ENCODE peak calls at places on chromosomes 6 and 20, in six cellular contexts. W is body of pancreas, L is gastrocnemius medialis, S is heart left ventricle, Y is cardiac muscle cell, K is uterus. B is an unnamed sample.

GRCh38 chr20:17633221-17633849 is 48.7 kb downstream of the RRBP1 start:
- DNase-seq in W (no peak), L (no peak), S (no peak), Y (no peak), K (no peak), B (no peak)

GRCh38 chr20:52230406-52230805 is 38.8 kb upstream of the ZFP64 start:
- DNase-seq in W (no peak), L (no peak), S (no peak), Y (no peak), K (no peak), B (no peak)

GRCh38 chr6:2028457-2029038 is 216.9 kb downstream of the GMDS start:
- DNase-seq in W (no peak), L (no peak), S (no peak), Y (no peak), K (no peak), B (no peak)

GRCh38 chr20:18465536-18466200 is 1.2 kb downstream of the DZANK1 start:
- DNase-seq in W (no peak), L (no peak), S (no peak), Y (no peak), K (no peak), B (no peak)

GRCh38 chr20:17442588-17442987 is 88.6 kb downstream of the BFSP1 start:
- DNase-seq in W (no peak), L (no peak), S (no peak), Y (peak; percentile 15), K (no peak), B (no peak)

GRCh38 chr6:113406051-113406695 is 451.0 kb upstream of the MARCKS start:
- DNase-seq in W (no peak), L (no peak), S (no peak), Y (no peak), K (no peak), B (no peak)

GRCh38 chr6:144947398-144947976 is 662.4 kb downstream of the UTRN start:
- DNase-seq in W (no peak), L (no peak), S (no peak), Y (no peak), K (no peak), B (no peak)

GRCh38 chr6:41527721-41528408 is 18.3 kb upstream of the FOXP4 start:
- DNase-seq in W (no peak), L (no peak), S (no peak), Y (no peak), K (no peak), B (no peak)

GRCh38 chr6:1759877-1760276 is 150.2 kb downstream of the FOXC1 start:
- DNase-seq in W (no peak), L (no peak), S (no peak), Y (no peak), K (no peak), B (no peak)

GRCh38 chr20:49034070-49034732 is 11.9 kb upstream of the CSE1L start:
- DNase-seq in W (no peak), L (no peak), S (no peak), Y (no peak), K (no peak), B (no peak)

GRCh38 chr6:70380259-70380658 is 33.0 kb upstream of the FAM135A start:
- DNase-seq in W (no peak), L (no peak), S (no peak), Y (no peak), K (no peak), B (no peak)

GRCh38 chr6:14877758-14878157 is 368.1 kb upstream of the JARID2 start:
- DNase-seq in W (no peak), L (no peak), S (no peak), Y (no peak), K (no peak), B (no peak)

GRCh38 chr6:106099235-106099537 is 13.1 kb downstream of the PRDM1 start:
- DNase-seq in W (no peak), L (no peak), S (no peak), Y (no peak), K (no peak), B (no peak)

GRCh38 chr6:122033564-122034181 is 365.8 kb upstream of the HSF2 start:
- DNase-seq in W (no peak), L (no peak), S (no peak), Y (peak; percentile 68), K (no peak), B (no peak)

GRCh38 chr6:49541936-49542335 is 8.5 kb upstream of the C6orf141 start:
- DNase-seq in W (no peak), L (no peak), S (no peak), Y (no peak), K (no peak), B (no peak)

GRCh38 chr6:47741807-47742206 is 40.0 kb upstream of the OPN5 start:
- DNase-seq in W (no peak), L (peak; percentile 34), S (peak; percentile 33), Y (no peak), K (no peak), B (no peak)

GRCh38 chr6:116616757-116617093 is 446 bp downstream of the RSPH4A start:
- DNase-seq in W (peak; percentile 24), L (no peak), S (peak; percentile 29), Y (peak; percentile 19), K (no peak), B (peak; percentile 57)

GRCh38 chr20:44733341-44734069 is 12.2 kb upstream of the KCNK15 start:
- DNase-seq in W (peak; percentile 64), L (peak; percentile 53), S (peak; percentile 69), Y (peak; percentile 75), K (peak; percentile 74), B (peak; percentile 80)

GRCh38 chr6:120493483-120493882 is 840.8 kb downstream of the TBC1D32 start:
- DNase-seq in W (no peak), L (no peak), S (no peak), Y (no peak), K (no peak), B (no peak)

GRCh38 chr20:43431120-43431519 is 26.6 kb upstream of the SRSF6 start:
- DNase-seq in W (no peak), L (no peak), S (no peak), Y (no peak), K (no peak), B (no peak)

GRCh38 chr6:13027200-13027599 is 301.1 kb downstream of the TBC1D7 start:
- DNase-seq in W (no peak), L (no peak), S (no peak), Y (no peak), K (no peak), B (no peak)

GRCh38 chr20:63978319-63979220 is 872 bp downstream of the SAMD10 start:
- DNase-seq in W (peak; percentile 86), L (no peak), S (peak; percentile 84), Y (peak; percentile 78), K (peak; percentile 37), B (peak; percentile 73)

GRCh38 chr6:160979063-160979708 is 12.4 kb upstream of the MAP3K4 start:
- DNase-seq in W (no peak), L (no peak), S (no peak), Y (no peak), K (no peak), B (no peak)

GRCh38 chr20:62275263-62275619 is 27.6 kb upstream of the ADRM1 start:
- DNase-seq in W (no peak), L (no peak), S (no peak), Y (no peak), K (no peak), B (no peak)

GRCh38 chr6:133645000-133645619 is 243.8 kb upstream of the TCF21 start:
- DNase-seq in W (no peak), L (no peak), S (no peak), Y (no peak), K (no peak), B (no peak)

GRCh38 chr6:80003841-80004198 is 629 bp upstream of the TTK start:
- DNase-seq in W (no peak), L (no peak), S (peak; percentile 26), Y (no peak), K (no peak), B (no peak)

GRCh38 chr20:37927410-37928048 is 24.6 kb downstream of the VSTM2L start:
- DNase-seq in W (no peak), L (no peak), S (no peak), Y (no peak), K (no peak), B (no peak)

GRCh38 chr20:55264825-55265224 is 740.5 kb downstream of the CBLN4 start:
- DNase-seq in W (no peak), L (no peak), S (no peak), Y (no peak), K (no peak), B (no peak)

GRCh38 chr6:74182992-74183391 is 487.0 kb downstream of the CD109 start:
- DNase-seq in W (peak; percentile 18), L (no peak), S (no peak), Y (no peak), K (no peak), B (peak; percentile 26)

GRCh38 chr6:7165736-7166296 is 58.1 kb downstream of the RREB1 start:
- DNase-seq in W (no peak), L (no peak), S (no peak), Y (no peak), K (no peak), B (no peak)

GRCh38 chr20:62914970-62915457 is 11.3 kb downstream of the DIDO1 start:
- DNase-seq in W (peak; percentile 50), L (no peak), S (no peak), Y (peak; percentile 42), K (no peak), B (no peak)

GRCh38 chr6:34912715-34913464 is 23.8 kb downstream of the ANKS1A start:
- DNase-seq in W (no peak), L (no peak), S (no peak), Y (no peak), K (no peak), B (no peak)

GRCh38 chr20:44635877-44636276 is 15.6 kb downstream of the ADA start:
- DNase-seq in W (no peak), L (no peak), S (no peak), Y (no peak), K (no peak), B (no peak)

GRCh38 chr6:16735014-16735413 is 26.2 kb downstream of the ATXN1 start:
- DNase-seq in W (no peak), L (no peak), S (no peak), Y (no peak), K (no peak), B (no peak)
- H3K4me3 ChIP-seq in W (no peak overlapping the region), L (no peak overlapping the region), S (no peak overlapping the region), Y (no peak overlapping the region), K (no peak overlapping the region), B (no peak overlapping the region)

GRCh38 chr6:119318730-119319129 is 30.8 kb downstream of the MAN1A1 start:
- DNase-seq in W (no peak), L (no peak), S (no peak), Y (no peak), K (no peak), B (no peak)
- H3K36me3 ChIP-seq in W (no peaks in the 10 kb centered on the region), L (no peaks in the 10 kb centered on the region), S (no peaks in the 10 kb centered on the region), Y (no peaks in the 10 kb centered on the region), K (no peaks in the 10 kb centered on the region), B (no peaks in the 10 kb centered on the region)

DNA sequence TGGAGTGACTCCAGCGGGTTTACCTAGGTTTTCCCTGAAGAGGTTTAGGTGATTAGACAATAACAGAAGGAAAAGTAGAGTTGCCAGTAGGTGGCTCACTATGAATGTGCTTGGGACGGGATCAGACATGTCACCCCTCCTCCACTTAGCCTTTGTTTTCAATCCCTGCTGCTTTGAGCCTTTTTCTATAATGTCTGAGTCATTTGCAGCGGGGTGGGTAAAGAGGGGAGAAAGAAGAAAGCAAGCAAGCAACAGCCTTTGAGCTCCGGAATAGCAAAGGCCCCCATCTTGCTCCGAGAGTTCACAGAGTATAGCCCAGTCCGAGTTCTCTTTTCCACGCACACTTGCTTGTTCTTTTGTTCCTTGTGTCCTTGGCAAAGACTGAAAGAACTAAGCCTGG is 129.1 kb downstream of the PACRG start:
- DNase-seq in W (peak; percentile 31), L (no peak), S (no peak), Y (peak; percentile 84), K (no peak), B (no peak)
- TF ChIP-seq CTCF in W (peak; percentile 66), L (peak; percentile 24), S (peak; percentile 54), Y (peak; percentile 68), K (peak; percentile 35), B (peak; percentile 52)

GRCh38 chr20:53905019-53905847 is 165.2 kb downstream of the BCAS1 start:
- DNase-seq in W (no peak), L (no peak), S (no peak), Y (no peak), K (no peak), B (no peak)
- H3K4me3 ChIP-seq in W (no peak overlapping the region), L (no peak overlapping the region), S (no peak overlapping the region), Y (no peak overlapping the region), K (no peak overlapping the region), B (no peak overlapping the region)